ENCODE peak calls at places on chromosomes 5 and 9, in four cellular contexts. V, H, P and Q are unnamed samples.

GRCh38 chr5:2093859-2094615 is 211.3 kb upstream of the IRX4 start:
- DNase-seq in P (no peak), V (peak), H (no peak), Q (no peak)

GRCh38 chr5:78751872-78752271 is 103.3 kb upstream of the LHFPL2 start:
- DNase-seq in V (no peak), P (no peak), H (no peak), Q (no peak)

GRCh38 chr5:151406322-151406947 is 41.0 kb upstream of the SLC36A1 start:
- DNase-seq in V (peak), H (no peak), P (no peak), Q (peak)

GRCh38 chr9:129500166-129500862 is 120.6 kb downstream of the C9orf50 start:
- DNase-seq in V (peak), P (no peak), H (no peak), Q (no peak)

GRCh38 chr5:80722916-80723315 is 68.1 kb upstream of the DHFR start:
- DNase-seq in P (no peak), H (no peak), V (no peak), Q (no peak)

GRCh38 chr5:38831909-38832308 is 13.9 kb upstream of the OSMR start:
- DNase-seq in P (peak), V (peak), H (no peak), Q (peak)

GRCh38 chr5:121029536-121030245 is 565.6 kb downstream of the PRR16 start:
- DNase-seq in V (no peak), H (no peak), P (no peak), Q (no peak)

GRCh38 chr5:76615759-76616158 is 7.4 kb downstream of the F2RL2 start:
- DNase-seq in V (no peak), P (no peak), H (no peak), Q (no peak)

GRCh38 chr5:37146896-37147295 is 102.3 kb downstream of the CPLANE1 start:
- DNase-seq in H (no peak), P (no peak), V (no peak), Q (no peak)

GRCh38 chr5:60340326-60340725 is 359.6 kb downstream of the DEPDC1B start:
- DNase-seq in P (no peak), H (no peak), V (no peak), Q (no peak)

GRCh38 chr9:13143281-13143680 is 136.2 kb downstream of the MPDZ start:
- DNase-seq in V (no peak), P (peak), H (no peak), Q (no peak)

GRCh38 chr9:108083796-108084352 is 594.3 kb upstream of the KLF4 start:
- DNase-seq in P (no peak), V (no peak), H (no peak), Q (peak)

GRCh38 chr9:98031935-98032334 is 24.6 kb upstream of the NANS start:
- DNase-seq in V (no peak), H (no peak), P (no peak), Q (no peak)

DNA sequence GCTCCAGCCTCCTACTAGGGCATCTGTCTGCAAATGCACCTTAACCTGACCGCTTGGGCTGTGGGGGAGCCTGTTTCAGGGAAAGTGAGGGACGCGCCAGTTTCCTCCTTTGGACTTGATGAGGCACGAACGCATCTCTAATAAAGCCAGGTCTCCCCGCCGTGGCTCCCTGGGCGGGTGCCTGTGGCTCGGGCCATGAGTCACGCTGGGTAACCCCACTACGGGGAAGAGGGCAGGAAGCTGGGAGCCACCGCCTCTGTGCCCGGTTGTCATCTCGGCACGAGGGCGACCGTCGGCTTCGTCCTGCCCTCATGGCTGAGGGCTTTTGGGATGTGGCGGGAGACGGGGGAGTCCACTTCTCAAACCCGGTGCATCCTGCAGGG is 12.1 kb downstream of the NOTCH1 start:
- DNase-seq in H (no peak), P (no peak), V (no peak), Q (peak)
- TF ChIP-seq MYC in H (no peak), P (no peak), V (no peak), Q (no peak)

GRCh38 chr5:100900142-100900795 is 2.8 kb downstream of the ST8SIA4 start:
- DNase-seq in V (peak), H (no peak), P (peak), Q (peak)
- TF ChIP-seq CTCF in V (peak), H (peak), P (peak), Q (peak)

GRCh38 chr9:109118802-109119438 is 827 bp downstream of the TMEM245 start:
- DNase-seq in P (peak), H (no peak), V (no peak), Q (peak)

GRCh38 chr9:109115931-109116541 is 3.7 kb downstream of the TMEM245 start:
- DNase-seq in P (no peak), V (no peak), H (no peak), Q (no peak)

GRCh38 chr9:109120204-109120789 is 550 bp upstream of the TMEM245 start:
- DNase-seq in P (no peak), V (no peak), H (no peak), Q (no peak)

GRCh38 chr9:109119439-109120203 is at the start of gene TMEM245:
- DNase-seq in P (peak), V (peak), H (peak), Q (peak)

DNA sequence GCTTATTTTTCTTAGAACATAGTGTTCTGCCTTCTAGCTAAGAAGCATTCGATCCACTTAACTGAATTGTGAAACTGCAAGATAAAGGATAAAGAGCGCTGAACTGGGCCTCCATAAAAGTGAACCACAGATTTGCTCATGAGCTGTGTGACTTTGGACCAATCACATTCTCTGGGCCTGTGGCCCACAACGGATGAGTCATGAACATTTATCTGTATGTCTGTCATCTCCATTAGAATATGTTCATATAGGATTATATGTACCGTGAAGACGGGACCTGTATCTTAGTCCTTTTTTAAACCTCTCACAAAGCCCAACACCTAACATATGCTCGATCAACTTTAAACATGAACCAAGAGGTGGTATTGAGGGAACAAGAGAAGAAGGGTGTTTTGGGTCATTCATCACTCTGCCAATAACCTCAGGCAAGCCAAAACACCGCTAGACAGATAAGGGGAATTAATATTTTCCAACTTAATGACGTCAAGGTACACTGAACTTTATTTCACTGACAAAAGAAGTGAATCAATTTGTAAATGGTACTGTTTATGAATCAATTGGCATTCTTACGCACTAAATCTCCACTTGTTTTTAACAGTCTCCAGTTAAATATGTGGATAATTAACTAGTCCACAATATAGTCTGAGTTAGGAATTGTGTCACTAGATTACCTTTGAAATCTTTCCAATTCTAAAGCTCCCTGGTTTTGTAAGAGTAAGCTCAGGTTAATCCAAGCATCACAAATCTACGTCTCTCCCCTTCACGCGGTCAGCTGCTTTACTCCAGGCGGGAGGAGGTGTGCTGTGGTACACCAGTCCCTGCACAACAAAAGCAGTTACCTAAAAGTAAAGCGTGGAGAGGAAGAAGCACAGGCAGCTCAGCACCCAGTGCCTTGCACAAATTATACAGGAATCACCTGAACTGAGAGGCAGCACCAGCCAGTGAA is 1.6 kb downstream of the TMEM245 start:
- DNase-seq in P (peak), V (peak), H (no peak), Q (peak)
- TF ChIP-seq POLR2A in P (no peak), V (no peak), H (no peak), Q (no peak)

GRCh38 chr5:64502181-64502580 is 3.6 kb upstream of the RGS7BP start:
- DNase-seq in V (no peak), H (no peak), P (peak), Q (no peak)
- TF ChIP-seq MYC in V (no peak), H (no peak), P (no peak), Q (no peak)

GRCh38 chr5:116272281-116272941 is 187.6 kb downstream of the COMMD10 start:
- DNase-seq in P (no peak), H (no peak), V (no peak), Q (no peak)
- TF ChIP-seq CTCF in P (no peak), H (peak), V (no peak), Q (no peak)

GRCh38 chr9:109794361-109795012 is 14.5 kb downstream of the PALM2AKAP2 start:
- DNase-seq in P (no peak), V (no peak), H (no peak), Q (no peak)

GRCh38 chr9:109797006-109797405 is 17.0 kb downstream of the PALM2AKAP2 start:
- DNase-seq in P (no peak), H (no peak), V (no peak), Q (no peak)

GRCh38 chr9:109793921-109794320 is 13.9 kb downstream of the PALM2AKAP2 start:
- DNase-seq in V (no peak), H (no peak), P (no peak), Q (no peak)

GRCh38 chr9:109796081-109796480 is 16.1 kb downstream of the PALM2AKAP2 start:
- DNase-seq in P (no peak), V (no peak), H (no peak), Q (no peak)

DNA sequence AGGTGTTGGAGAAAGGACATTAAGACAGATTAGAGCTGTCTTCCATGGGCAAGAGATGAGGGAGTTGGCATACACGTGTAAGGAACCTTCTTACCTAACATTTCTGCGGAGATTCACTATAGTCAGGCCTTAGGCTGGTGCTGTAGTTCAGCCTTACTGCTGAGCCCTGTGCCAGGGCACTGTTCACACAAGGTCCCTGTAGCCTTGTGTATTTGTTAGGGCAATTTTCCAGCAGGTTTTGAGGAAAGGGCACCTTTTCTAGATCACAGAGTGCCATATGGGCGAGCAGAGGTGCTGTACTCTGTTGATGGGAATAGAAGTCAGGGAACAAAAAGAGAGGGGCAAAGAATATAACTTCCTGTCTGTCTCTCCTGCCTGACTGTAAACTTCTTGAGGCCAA is 15.6 kb downstream of the PALM2AKAP2 start:
- DNase-seq in V (no peak), H (no peak), P (no peak), Q (no peak)
- TF ChIP-seq POLR2A in V (no peak), H (no peak), P (no peak), Q (no peak)

DNA sequence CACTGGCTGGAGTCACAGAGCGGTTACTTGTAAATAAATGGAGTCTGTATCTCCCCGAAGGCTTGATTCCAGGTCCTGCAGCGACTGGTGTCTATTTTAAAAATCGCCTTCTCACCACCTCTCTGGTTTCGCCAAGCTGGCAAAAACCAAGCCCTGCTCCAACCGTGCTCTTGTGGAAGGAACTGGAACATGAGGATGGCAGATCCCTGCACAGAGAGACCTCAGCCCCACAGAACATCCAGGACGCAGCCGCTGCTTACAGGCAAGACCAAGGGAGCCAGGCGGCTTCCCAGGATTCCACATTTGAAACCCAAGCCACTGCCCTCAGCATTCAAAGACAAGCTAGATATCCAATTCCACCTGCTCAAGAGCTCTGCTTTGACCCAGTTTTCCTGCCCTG is 15.0 kb downstream of the SEMA4D start:
- DNase-seq in H (no peak), V (no peak), P (no peak), Q (no peak)
- TF ChIP-seq MYC in H (no peak), V (no peak), P (no peak), Q (no peak)